ENCODE peak calls at places on chromosome 21, in nine cellular contexts. Y is esophagus muscularis mucosa, P is cardiac muscle cell, H is tibial nerve, A is ascending aorta, X is fibroblast of lung, R is upper lobe of right lung, Z is heart left ventricle, Q is left lung. I is an unnamed sample. For H3K4me1, the result is how much of the 10 kb centered on the place peaks cover.

GRCh38 chr21:41593784-41594138 is 85.8 kb upstream of the TMPRSS2 start:
- DNase-seq in Y (no peak), P (no peak), H (no peak), A (no peak), X (no peak), R (peak), Z (no peak), Q (peak), I (no peak)

GRCh38 chr21:26756491-26757159 is 88.6 kb downstream of the ADAMTS1 start:
- DNase-seq in Y (no peak), P (no peak), H (no peak), A (no peak), X (no peak), R (no peak), Z (no peak), Q (no peak), I (no peak)

GRCh38 chr21:15472641-15473040 is 257.1 kb upstream of the USP25 start:
- DNase-seq in Y (no peak), P (no peak), H (no peak), A (no peak), X (no peak), R (no peak), Z (no peak), Q (no peak), I (no peak)

GRCh38 chr21:35697321-35697808 is 363.0 kb downstream of the SETD4 start:
- DNase-seq in Y (no peak), P (peak), H (peak), A (peak), X (peak), R (peak), Z (peak), Q (peak), I (peak)

GRCh38 chr21:36297938-36298572 is 21.9 kb upstream of the MORC3 start:
- DNase-seq in Y (no peak), P (no peak), H (no peak), A (peak), X (no peak), R (peak), Z (peak), Q (peak), I (peak)

GRCh38 chr21:38667466-38667865 is 138.3 kb upstream of the ETS2 start:
- DNase-seq in Y (no peak), P (no peak), H (no peak), A (no peak), X (no peak), R (no peak), Z (no peak), Q (no peak), I (no peak)

GRCh38 chr21:36719614-36720013 is 20.7 kb downstream of the SIM2 start:
- DNase-seq in Y (no peak), P (no peak), H (no peak), A (peak), X (no peak), R (peak), Z (no peak), Q (peak), I (peak)

GRCh38 chr21:34020005-34020847 is 53.2 kb upstream of the MRPS6 start:
- DNase-seq in Y (no peak), P (no peak), H (no peak), A (no peak), X (peak), R (no peak), Z (peak), Q (no peak), I (no peak)

GRCh38 chr21:36747815-36748381 is 49.0 kb downstream of the SIM2 start:
- DNase-seq in Y (no peak), P (peak), H (no peak), A (no peak), X (no peak), R (peak), Z (peak), Q (no peak), I (peak)

GRCh38 chr21:36992671-36993070 is 13.8 kb upstream of the RIPPLY3 start:
- DNase-seq in Y (no peak), P (no peak), H (no peak), A (no peak), X (no peak), R (no peak), Z (no peak), Q (no peak), I (no peak)

GRCh38 chr21:34834852-34835501 is 166.2 kb downstream of the CLIC6 start:
- DNase-seq in Y (no peak), P (no peak), H (no peak), A (no peak), X (no peak), R (no peak), Z (no peak), Q (no peak), I (no peak)

GRCh38 chr21:28310711-28311110 is 682.0 kb downstream of the LTN1 start:
- DNase-seq in Y (no peak), P (no peak), H (no peak), A (no peak), X (no peak), R (no peak), Z (no peak), Q (no peak), I (no peak)

DNA sequence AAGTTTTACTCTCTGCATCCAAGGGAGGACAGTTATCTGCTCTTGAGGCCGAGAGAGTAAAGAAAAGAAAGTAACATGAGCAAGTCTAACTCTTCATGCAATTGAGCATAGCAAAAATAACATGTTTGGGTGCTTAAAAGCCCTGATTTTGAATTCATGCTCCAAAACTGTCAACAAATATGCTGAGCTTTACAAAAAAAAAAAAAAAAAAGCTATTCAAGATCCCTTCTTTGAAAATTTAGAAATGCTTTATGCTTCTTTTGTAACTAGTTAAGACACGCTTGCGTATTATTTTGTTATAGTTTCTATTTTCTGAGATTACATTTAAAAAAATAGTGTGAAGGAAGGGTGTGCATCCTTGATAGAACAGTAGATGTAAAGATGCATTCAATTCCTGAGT is 1733.0 kb downstream of the MRPL39 start:
- DNase-seq in Y (no peak), P (no peak), H (no peak), A (no peak), X (no peak), R (no peak), Z (no peak), Q (no peak), I (no peak)
- H3K4me3 ChIP-seq in Y (no peak), P (no peak), H (no peak), A (no peak), X (no peak), R (no peak), Z (no peak), Q (no peak), I (no peak)

DNA sequence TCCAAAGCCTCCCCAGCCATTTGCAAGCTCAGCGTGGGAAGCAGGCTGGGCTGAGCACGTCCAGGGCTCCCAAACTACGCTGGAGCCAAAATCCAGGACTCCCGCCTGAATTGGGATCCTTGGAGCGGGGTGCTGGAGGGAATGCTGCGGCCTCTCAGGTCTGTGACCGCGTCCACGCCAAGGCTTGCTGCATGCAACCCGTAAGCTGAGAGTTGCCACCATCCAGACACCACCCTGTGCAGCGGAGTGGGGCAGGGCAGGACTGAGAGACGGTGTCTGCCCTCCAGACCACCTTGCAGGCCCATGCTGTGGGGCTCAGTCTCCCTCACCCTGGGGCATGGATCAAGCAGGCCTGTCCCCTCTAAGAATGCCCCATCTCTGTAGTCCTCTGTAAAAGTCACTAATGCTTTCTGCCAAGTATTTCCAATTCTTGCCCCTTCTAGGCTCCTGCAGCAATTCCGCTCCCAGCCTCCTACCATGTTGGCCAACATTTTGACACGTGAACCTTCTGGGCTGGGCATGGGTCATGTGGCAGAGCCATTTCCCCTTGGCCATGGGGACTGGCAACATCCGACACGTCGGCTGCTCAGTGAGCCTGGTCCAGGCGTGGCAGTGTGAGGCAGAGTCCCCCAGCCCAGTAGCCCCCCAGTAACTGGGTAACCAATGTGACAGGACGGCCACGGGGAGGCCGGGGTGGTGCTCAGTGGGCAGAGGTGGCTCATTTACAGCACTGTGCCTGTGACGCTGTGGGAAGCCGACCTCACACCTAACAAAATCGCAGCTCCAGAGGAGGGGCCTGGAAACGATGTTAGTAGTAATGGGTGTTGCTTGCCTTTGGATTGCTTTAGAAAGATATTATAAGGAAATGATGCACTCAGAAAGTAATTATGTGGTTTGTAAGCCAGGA is 57.9 kb upstream of the PDE9A start:
- DNase-seq in Y (no peak), P (no peak), H (no peak), A (no peak), X (no peak), R (no peak), Z (no peak), Q (no peak), I (no peak)
- H3K27ac ChIP-seq in Y (no peak), P (no peak), H (no peak), A (no peak), X (no peak), R (no peak), Z (no peak), Q (no peak), I (no peak)

GRCh38 chr21:44753357-44753756 is 42.0 kb upstream of the TSPEAR start:
- DNase-seq in Y (no peak), P (no peak), H (no peak), A (no peak), X (no peak), R (peak), Z (no peak), Q (no peak), I (no peak)

GRCh38 chr21:44751186-44751798 is 39.9 kb upstream of the TSPEAR start:
- DNase-seq in Y (no peak), P (no peak), H (no peak), A (no peak), X (no peak), R (peak), Z (no peak), Q (no peak), I (no peak)

GRCh38 chr21:44750675-44751025 is 39.3 kb upstream of the TSPEAR start:
- DNase-seq in Y (no peak), P (no peak), H (no peak), A (no peak), X (no peak), R (no peak), Z (no peak), Q (no peak), I (no peak)

GRCh38 chr21:44752701-44753235 is 41.4 kb upstream of the TSPEAR start:
- DNase-seq in Y (no peak), P (no peak), H (no peak), A (no peak), X (no peak), R (no peak), Z (no peak), Q (no peak), I (no peak)

DNA sequence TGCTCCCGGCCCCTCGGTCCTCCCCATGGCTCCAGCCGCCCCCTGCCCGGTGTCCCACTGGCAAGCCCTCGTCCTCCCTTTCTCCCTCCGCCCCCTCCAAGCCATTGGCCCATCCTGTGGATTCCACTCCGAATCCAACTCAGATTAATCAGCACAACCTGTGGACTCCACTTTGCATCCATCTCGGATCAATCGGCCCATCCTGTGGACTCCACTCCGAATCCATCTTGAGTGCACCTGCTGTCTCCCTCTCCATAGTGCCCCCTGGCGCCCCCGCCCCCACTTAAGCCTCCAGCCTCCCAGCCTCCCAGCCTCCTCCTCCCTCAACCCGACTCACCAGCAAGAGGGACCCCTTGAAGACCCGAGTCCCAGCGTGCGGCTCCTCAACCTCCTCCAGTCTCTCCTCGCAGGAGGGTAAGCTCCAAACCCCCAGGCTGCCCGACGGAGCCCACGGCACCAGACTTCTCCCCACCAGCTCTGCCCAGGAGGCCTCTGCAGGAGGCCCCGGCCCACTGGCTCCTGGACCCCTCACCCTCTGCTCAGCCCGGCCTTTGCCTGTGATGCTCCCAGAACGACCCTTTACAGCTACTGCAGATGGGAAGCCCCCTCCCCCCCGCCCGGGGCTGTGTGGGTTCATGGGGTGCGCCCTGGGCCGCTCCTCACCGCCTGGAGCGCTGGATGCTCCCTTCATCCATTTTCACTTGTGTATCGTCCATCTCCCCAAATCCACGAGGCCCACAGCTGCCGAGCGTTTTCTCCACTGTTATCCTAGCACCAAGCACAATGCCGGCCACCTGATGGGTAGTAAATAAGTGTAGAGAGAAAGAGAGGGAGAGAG is 40.6 kb upstream of the TSPEAR start:
- DNase-seq in Y (no peak), P (no peak), H (no peak), A (no peak), X (no peak), R (peak), Z (no peak), Q (no peak), I (no peak)
- H3K4me1 ChIP-seq in Y (under half), P (under half), H (under half), A (under half), X (under half), R (under half), Z (under half), Q (under half), I (under half)

GRCh38 chr21:32413697-32414578 is 1.4 kb downstream of the EVA1C start:
- DNase-seq in Y (no peak), P (no peak), H (no peak), A (no peak), X (peak), R (peak), Z (no peak), Q (peak), I (peak)
- H3K4me3 ChIP-seq in Y (peak), P (no peak), H (peak), A (peak), X (peak), R (peak), Z (peak), Q (peak), I (no peak)

GRCh38 chr21:44872568-44873355 is 728 bp downstream of the PTTG1IP start:
- DNase-seq in Y (no peak), P (peak), H (no peak), A (no peak), X (peak), R (peak), Z (no peak), Q (peak), I (peak)

GRCh38 chr21:44871576-44872265 is 1.8 kb downstream of the PTTG1IP start:
- DNase-seq in Y (no peak), P (peak), H (no peak), A (peak), X (peak), R (peak), Z (peak), Q (peak), I (peak)

GRCh38 chr21:44873356-44874239 is at the start of gene PTTG1IP:
- DNase-seq in Y (peak), P (peak), H (peak), A (peak), X (peak), R (peak), Z (peak), Q (peak), I (peak)

GRCh38 chr21:44870748-44871495 is 2.6 kb downstream of the PTTG1IP start:
- DNase-seq in Y (no peak), P (no peak), H (no peak), A (no peak), X (no peak), R (peak), Z (peak), Q (peak), I (peak)

DNA sequence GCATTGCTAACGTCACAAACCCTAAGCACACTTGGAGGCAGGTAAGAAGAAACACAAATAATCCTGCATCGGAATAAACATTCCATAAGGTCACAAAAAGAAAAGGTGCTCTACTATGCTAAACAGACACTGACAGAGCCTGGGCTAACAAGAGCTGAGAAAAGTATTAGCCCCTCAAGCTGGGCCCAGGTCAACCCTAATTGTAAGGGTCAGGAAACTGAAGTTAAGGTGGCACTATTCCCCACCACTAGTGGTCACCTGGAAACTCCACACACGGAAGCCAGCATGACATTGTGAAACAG is 1.3 kb downstream of the PTTG1IP start:
- DNase-seq in Y (no peak), P (no peak), H (no peak), A (no peak), X (no peak), R (no peak), Z (no peak), Q (no peak), I (no peak)
- H3K27ac ChIP-seq in Y (peak), P (peak), H (peak), A (peak), X (peak), R (peak), Z (peak), Q (peak), I (peak)

GRCh38 chr21:31140025-31140424 is 101.7 kb upstream of the KRTAP19-8 start:
- DNase-seq in Y (no peak), P (no peak), H (no peak), A (no peak), X (no peak), R (no peak), Z (no peak), Q (no peak), I (no peak)
- H3K4me1 ChIP-seq in Y (under half), P (under half), H (under half), A (under half), X (under half), R (under half), Z (under half), Q (under half), I (under half)

I was measured in transverse colon.